ENCODE peak calls at places on chromosomes 11 and 22, in six cellular contexts. A is lung, D is H1, M is nephron progenitor cell, X is cardiac fibroblast, K is type B pancreatic cell. F is an unnamed sample.

GRCh38 chr11:9315078-9315688 is 790 bp upstream of the TMEM41B start:
- DNase-seq in A (no peak), D (no peak), M (no peak), X (no peak), K (no peak), F (no peak)

GRCh38 chr11:46264976-46265375 is 12.5 kb upstream of the CREB3L1 start:
- DNase-seq in A (no peak), D (no peak), M (no peak), X (no peak), K (no peak), F (no peak)

GRCh38 chr11:123587559-123587958 is 66.9 kb downstream of the SCN3B start:
- DNase-seq in A (no peak), D (no peak), M (no peak), X (no peak), K (no peak), F (no peak)

GRCh38 chr22:22884010-22884887 is 3.4 kb upstream of the IGLL5 start:
- DNase-seq in A (peak; percentile 58), D (no peak), M (peak; percentile 69), X (peak; percentile 81), K (peak; percentile 52), F (no peak)

GRCh38 chr22:42820075-42820763 is 36.9 kb downstream of the ARFGAP3 start:
- DNase-seq in A (no peak), D (no peak), M (no peak), X (peak; percentile 74), K (no peak), F (no peak)

GRCh38 chr11:8928981-8929615 is 3.6 kb downstream of the C11orf16 start:
- DNase-seq in A (no peak), D (no peak), M (no peak), X (no peak), K (no peak), F (no peak)

GRCh38 chr22:48884786-48885185 is 942.9 kb downstream of the BRD1 start:
- DNase-seq in A (no peak), D (no peak), M (no peak), X (no peak), K (no peak), F (no peak)

GRCh38 chr11:31810779-31811647 is at the start of gene PAX6:
- DNase-seq in A (peak; percentile 43), D (no peak), M (peak; percentile 62), X (peak; percentile 32), K (no peak), F (peak; percentile 61)

GRCh38 chr11:8811571-8811970 is 99.4 kb upstream of the AKIP1 start:
- DNase-seq in A (no peak), D (no peak), M (no peak), X (peak; percentile 45), K (no peak), F (no peak)

GRCh38 chr11:44351898-44352498 is 42.1 kb upstream of the ALX4 start:
- DNase-seq in A (no peak), D (no peak), M (no peak), X (no peak), K (no peak), F (no peak)

GRCh38 chr11:108788565-108789199 is 123.8 kb downstream of the DDX10 start:
- DNase-seq in A (no peak), D (no peak), M (no peak), X (peak; percentile 68), K (no peak), F (no peak)

GRCh38 chr11:125315088-125315740 is 150.7 kb downstream of the PKNOX2 start:
- DNase-seq in A (peak; percentile 35), D (no peak), M (no peak), X (peak; percentile 25), K (no peak), F (no peak)

GRCh38 chr11:6400431-6401345 is 10.4 kb downstream of the SMPD1 start:
- DNase-seq in A (no peak), D (no peak), M (no peak), X (no peak), K (no peak), F (no peak)

GRCh38 chr11:8168485-8169257 is at the start of gene RIC3:
- DNase-seq in A (peak; percentile 44), D (peak; percentile 19), M (peak; percentile 53), X (no peak), K (no peak), F (no peak)

GRCh38 chr11:47538741-47539575 is 14.0 kb downstream of the CELF1 start:
- DNase-seq in A (no peak), D (no peak), M (no peak), X (peak; percentile 26), K (no peak), F (no peak)

GRCh38 chr11:11157201-11157600 is 195.8 kb downstream of the CSNK2A3 start:
- DNase-seq in A (no peak), D (no peak), M (peak; percentile 42), X (peak; percentile 25), K (no peak), F (no peak)

GRCh38 chr11:697028-697491 is 1.4 kb downstream of the TMEM80 start:
- DNase-seq in A (no peak), D (no peak), M (no peak), X (peak; percentile 83), K (no peak), F (no peak)

GRCh38 chr11:26188559-26188958 is 143.4 kb upstream of the ANO3 start:
- DNase-seq in A (no peak), D (no peak), M (no peak), X (peak; percentile 55), K (no peak), F (no peak)

GRCh38 chr11:100730266-100730665 is 43.2 kb downstream of the ARHGAP42 start:
- DNase-seq in A (no peak), D (no peak), M (no peak), X (no peak), K (no peak), F (no peak)

GRCh38 chr11:93481279-93481678 is 61.9 kb downstream of the SMCO4 start:
- DNase-seq in A (no peak), D (no peak), M (no peak), X (no peak), K (no peak), F (no peak)

GRCh38 chr11:61891331-61892084 is at the start of gene FADS3:
- DNase-seq in A (peak; percentile 84), D (peak; percentile 73), M (peak; percentile 90), X (peak; percentile 72), K (no peak), F (peak; percentile 74)

GRCh38 chr11:9687736-9688494 is 24.0 kb downstream of the SWAP70 start:
- DNase-seq in A (no peak), D (no peak), M (no peak), X (peak; percentile 52), K (no peak), F (peak; percentile 60)

GRCh38 chr11:129785383-129786111 is 30.1 kb upstream of the TMEM45B start:
- DNase-seq in A (no peak), D (no peak), M (no peak), X (peak; percentile 56), K (no peak), F (no peak)

GRCh38 chr11:110564676-110565343 is 135.1 kb downstream of the FDX1 start:
- DNase-seq in A (no peak), D (no peak), M (no peak), X (no peak), K (no peak), F (no peak)

GRCh38 chr11:118917488-118918127 is 8.1 kb downstream of the BCL9L start:
- DNase-seq in A (peak; percentile 65), D (no peak), M (no peak), X (peak; percentile 95), K (no peak), F (no peak)

GRCh38 chr11:114447892-114448291 is 8.6 kb downstream of the REXO2 start:
- DNase-seq in A (no peak), D (no peak), M (no peak), X (peak; percentile 8), K (no peak), F (no peak)

GRCh38 chr11:15493921-15494630 is 379.4 kb downstream of the INSC start:
- DNase-seq in A (no peak), D (no peak), M (no peak), X (no peak), K (no peak), F (no peak)

GRCh38 chr11:94740975-94741707 is 27.0 kb upstream of the AMOTL1 start:
- DNase-seq in A (no peak), D (no peak), M (peak; percentile 40), X (peak; percentile 69), K (no peak), F (no peak)
- TF ChIP-seq CTCF in A (peak; percentile 35), D (no peak), M (peak; percentile 43), X (peak; percentile 75), K (peak; percentile 72), F (peak; percentile 32)

GRCh38 chr11:131917634-131918384 is 547.4 kb downstream of the NTM start:
- DNase-seq in A (no peak), D (no peak), M (no peak), X (no peak), K (no peak), F (no peak)

GRCh38 chr11:131913267-131913666 is 542.9 kb downstream of the NTM start:
- DNase-seq in A (no peak), D (no peak), M (no peak), X (peak; percentile 42), K (no peak), F (no peak)

GRCh38 chr11:131912127-131912526 is 541.7 kb downstream of the NTM start:
- DNase-seq in A (no peak), D (no peak), M (no peak), X (no peak), K (no peak), F (no peak)

GRCh38 chr11:131916633-131917032 is 546.2 kb downstream of the NTM start:
- DNase-seq in A (no peak), D (no peak), M (no peak), X (no peak), K (no peak), F (no peak)

GRCh38 chr11:131914299-131914902 is 544.0 kb downstream of the NTM start:
- DNase-seq in A (no peak), D (no peak), M (no peak), X (peak; percentile 59), K (no peak), F (no peak)
- TF ChIP-seq CTCF in A (no peak), D (no peak), M (no peak), X (peak; percentile 45), K (peak; percentile 60), F (peak; percentile 36)

GRCh38 chr22:47452184-47452583 is 689.7 kb downstream of the TBC1D22A start:
- DNase-seq in A (no peak), D (no peak), M (no peak), X (no peak), K (no peak), F (no peak)
- TF ChIP-seq CTCF in A (no peak), D (peak; percentile 12), M (no peak), X (peak; percentile 17), K (peak; percentile 46), F (no peak)

DNA sequence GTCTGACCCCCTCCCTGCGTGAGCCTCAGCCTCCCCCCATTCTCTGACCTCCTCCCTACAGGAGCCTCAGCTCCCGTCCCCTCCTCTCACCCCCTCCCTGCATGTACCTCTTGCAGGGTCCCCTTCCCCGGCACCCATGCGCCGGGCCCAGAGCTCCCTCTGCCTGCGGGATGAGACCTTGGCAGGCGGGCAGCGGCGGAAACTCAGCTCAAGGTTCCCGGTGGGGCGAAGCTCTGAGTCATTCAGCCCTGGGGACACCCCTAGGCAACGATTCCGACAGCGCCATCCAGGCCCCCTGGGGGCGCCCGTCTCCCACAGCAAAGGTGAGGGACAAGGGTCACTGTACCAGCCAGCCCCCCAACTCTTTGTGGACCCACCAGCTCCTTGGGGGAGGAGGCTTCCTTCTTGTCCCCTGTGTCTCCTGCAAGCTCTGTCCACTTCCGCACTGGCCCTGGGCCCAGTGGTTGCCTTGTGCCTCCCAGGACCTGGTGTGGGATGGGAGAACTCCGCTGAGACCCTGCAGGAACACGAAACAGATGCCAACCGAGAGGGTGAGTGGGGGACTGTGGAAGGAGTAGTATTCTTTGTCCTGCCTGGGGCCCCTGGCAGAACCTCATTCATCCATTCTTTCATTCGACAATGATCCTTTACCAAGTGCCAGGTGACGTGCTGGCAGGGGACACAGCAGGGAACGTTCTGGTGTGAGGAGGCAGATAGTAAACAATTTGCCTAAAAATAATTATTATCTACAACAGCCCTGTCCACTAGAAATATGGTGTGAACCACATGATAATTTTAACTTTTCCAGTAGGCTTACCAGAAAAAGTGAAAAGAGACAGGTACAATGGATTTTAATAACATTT is 3.7 kb upstream of the RPS6KA4 start:
- DNase-seq in A (peak; percentile 77), D (peak; percentile 77), M (peak; percentile 69), X (peak; percentile 85), K (no peak), F (no peak)
- TF ChIP-seq CTCF in A (peak; percentile 37), D (no peak), M (peak; percentile 51), X (peak; percentile 89), K (peak; percentile 72), F (peak; percentile 30)